ENCODE peak calls at places on chromosomes 7 and 10, in eight cellular contexts. P, S, C, B, L, D, W and Y are unnamed samples.

GRCh38 chr10:69124558-69125121 is 662 bp downstream of the VPS26A start:
- DNase-seq in P (peak), S (peak), C (peak), B (peak), L (peak), D (peak), W (peak), Y (peak)

GRCh38 chr10:19209319-19209718 is 160.7 kb downstream of the MALRD1 start:
- DNase-seq in P (no peak), S (no peak), C (no peak), B (no peak), L (no peak), D (no peak), W (no peak), Y (no peak)

GRCh38 chr10:69180525-69181204 is 631 bp downstream of the SUPV3L1 start:
- DNase-seq in P (no peak), S (peak), C (no peak), B (peak), L (peak), D (no peak), W (peak), Y (no peak)

GRCh38 chr7:23247602-23248335 is 1.2 kb downstream of the GPNMB start:
- DNase-seq in P (no peak), S (no peak), C (peak), B (no peak), L (no peak), D (no peak), W (peak), Y (no peak)

GRCh38 chr7:100021297-100021696 is 5.9 kb downstream of the ZKSCAN1 start:
- DNase-seq in P (no peak), S (no peak), C (no peak), B (no peak), L (peak), D (no peak), W (no peak), Y (no peak)

GRCh38 chr10:27390681-27391080 is 113.4 kb upstream of the RAB18 start:
- DNase-seq in P (no peak), S (no peak), C (no peak), B (no peak), L (peak), D (no peak), W (no peak), Y (no peak)

GRCh38 chr10:58424176-58424575 is 39.0 kb downstream of the TFAM start:
- DNase-seq in P (no peak), S (no peak), C (no peak), B (no peak), L (no peak), D (no peak), W (no peak), Y (no peak)

GRCh38 chr10:79267449-79267848 is 79.8 kb upstream of the PPIF start:
- DNase-seq in P (no peak), S (no peak), C (no peak), B (no peak), L (no peak), D (no peak), W (no peak), Y (no peak)

GRCh38 chr10:60958892-60959601 is 15.1 kb upstream of the RHOBTB1 start:
- DNase-seq in P (no peak), S (no peak), C (no peak), B (no peak), L (no peak), D (no peak), W (no peak), Y (no peak)

GRCh38 chr10:100520811-100521210 is 1.1 kb upstream of the SEC31B start:
- DNase-seq in P (no peak), S (no peak), C (no peak), B (no peak), L (peak), D (no peak), W (no peak), Y (no peak)

GRCh38 chr10:121609426-121610380 is 11.5 kb upstream of the FGFR2 start:
- DNase-seq in P (no peak), S (no peak), C (no peak), B (no peak), L (no peak), D (no peak), W (no peak), Y (no peak)

GRCh38 chr10:24495666-24496065 is 228.0 kb downstream of the ARHGAP21 start:
- DNase-seq in P (no peak), S (no peak), C (no peak), B (no peak), L (no peak), D (no peak), W (no peak), Y (no peak)

GRCh38 chr7:134485202-134485601 is 26.3 kb upstream of the AKR1B1 start:
- DNase-seq in P (no peak), S (no peak), C (no peak), B (no peak), L (no peak), D (no peak), W (no peak), Y (no peak)

GRCh38 chr10:62036186-62037081 is 134.9 kb downstream of the ARID5B start:
- DNase-seq in P (no peak), S (no peak), C (no peak), B (no peak), L (no peak), D (no peak), W (peak), Y (no peak)

GRCh38 chr7:101947899-101948298 is 130.5 kb downstream of the CUX1 start:
- DNase-seq in P (no peak), S (no peak), C (peak), B (no peak), L (no peak), D (no peak), W (peak), Y (no peak)

GRCh38 chr7:31145339-31145738 is 93.2 kb downstream of the ADCYAP1R1 start:
- DNase-seq in P (no peak), S (no peak), C (no peak), B (no peak), L (no peak), D (no peak), W (peak), Y (no peak)

GRCh38 chr7:124959676-124960075 is 30.1 kb upstream of the POT1 start:
- DNase-seq in P (no peak), S (no peak), C (no peak), B (no peak), L (peak), D (no peak), W (no peak), Y (no peak)

GRCh38 chr7:101804087-101804631 is 13.3 kb upstream of the CUX1 start:
- DNase-seq in P (no peak), S (no peak), C (no peak), B (no peak), L (peak), D (peak), W (peak), Y (no peak)

GRCh38 chr10:77442790-77443189 is 194.8 kb downstream of the KCNMA1 start:
- DNase-seq in P (no peak), S (no peak), C (no peak), B (no peak), L (no peak), D (no peak), W (no peak), Y (no peak)

GRCh38 chr7:116984917-116985316 is 31.6 kb downstream of the ST7 start:
- DNase-seq in P (no peak), S (no peak), C (no peak), B (no peak), L (no peak), D (peak), W (peak), Y (no peak)

GRCh38 chr7:100837099-100837836 is 9.9 kb upstream of the EPHB4 start:
- DNase-seq in P (peak), S (peak), C (peak), B (peak), L (peak), D (peak), W (peak), Y (peak)

GRCh38 chr7:70530191-70530590 is 601.8 kb upstream of the GALNT17 start:
- DNase-seq in P (no peak), S (no peak), C (no peak), B (no peak), L (no peak), D (no peak), W (no peak), Y (no peak)

GRCh38 chr10:78416031-78416800 is 382.6 kb downstream of the RPS24 start:
- DNase-seq in P (no peak), S (no peak), C (no peak), B (no peak), L (peak), D (no peak), W (no peak), Y (no peak)

GRCh38 chr7:30799206-30799975 is 28.2 kb downstream of the MINDY4 start:
- DNase-seq in P (peak), S (no peak), C (peak), B (no peak), L (peak), D (no peak), W (no peak), Y (no peak)

GRCh38 chr10:110576220-110576619 is 8.7 kb downstream of the SMC3 start:
- DNase-seq in P (no peak), S (no peak), C (no peak), B (no peak), L (peak), D (no peak), W (no peak), Y (no peak)

GRCh38 chr7:7051221-7051877 is 131.0 kb upstream of the C1GALT1 start:
- DNase-seq in P (no peak), S (no peak), C (no peak), B (no peak), L (no peak), D (no peak), W (no peak), Y (no peak)

GRCh38 chr7:76329479-76329878 is 27.0 kb downstream of the HSPB1 start:
- DNase-seq in P (no peak), S (no peak), C (no peak), B (no peak), L (no peak), D (no peak), W (no peak), Y (no peak)

GRCh38 chr7:76328390-76328789 is 25.9 kb downstream of the HSPB1 start:
- DNase-seq in P (no peak), S (peak), C (no peak), B (no peak), L (no peak), D (no peak), W (no peak), Y (no peak)

GRCh38 chr7:76330245-76330644 is 27.8 kb downstream of the HSPB1 start:
- DNase-seq in P (no peak), S (no peak), C (no peak), B (no peak), L (no peak), D (no peak), W (no peak), Y (no peak)

GRCh38 chr7:76332073-76332472 is 26.7 kb downstream of the YWHAG start:
- DNase-seq in P (no peak), S (no peak), C (no peak), B (no peak), L (no peak), D (no peak), W (no peak), Y (no peak)

GRCh38 chr7:76330673-76331072 is 28.1 kb downstream of the YWHAG start:
- DNase-seq in P (no peak), S (no peak), C (no peak), B (no peak), L (no peak), D (no peak), W (peak), Y (no peak)
- H3K27ac ChIP-seq in P (no peak), S (no peak), C (no peak), B (no peak), L (no peak), D (no peak), W (peak), Y (no peak)

GRCh38 chr7:80207501-80207900 is 72.9 kb downstream of the GNAI1 start:
- DNase-seq in P (no peak), S (no peak), C (no peak), B (no peak), L (no peak), D (no peak), W (no peak), Y (no peak)

GRCh38 chr7:80210400-80210799 is 75.8 kb downstream of the GNAI1 start:
- DNase-seq in P (no peak), S (no peak), C (no peak), B (peak), L (no peak), D (no peak), W (no peak), Y (no peak)

GRCh38 chr7:80204919-80205318 is 70.3 kb downstream of the GNAI1 start:
- DNase-seq in P (no peak), S (no peak), C (no peak), B (no peak), L (no peak), D (no peak), W (no peak), Y (no peak)

GRCh38 chr7:80206763-80207162 is 72.1 kb downstream of the GNAI1 start:
- DNase-seq in P (no peak), S (no peak), C (no peak), B (no peak), L (no peak), D (no peak), W (no peak), Y (no peak)
- H3K27ac ChIP-seq in P (no peak), S (no peak), C (no peak), B (no peak), L (no peak), D (no peak), W (no peak), Y (no peak)

GRCh38 chr7:424301-424935 is 95.2 kb downstream of the PDGFA start:
- DNase-seq in P (no peak), S (no peak), C (no peak), B (no peak), L (no peak), D (no peak), W (no peak), Y (no peak)
- H3K27ac ChIP-seq in P (no peak), S (no peak), C (no peak), B (no peak), L (no peak), D (no peak), W (no peak), Y (peak)

GRCh38 chr10:73206385-73206784 is 38.5 kb downstream of the FAM149B1 start:
- DNase-seq in P (no peak), S (no peak), C (no peak), B (no peak), L (no peak), D (no peak), W (peak), Y (no peak)
- H3K27ac ChIP-seq in P (no peak), S (no peak), C (no peak), B (no peak), L (no peak), D (no peak), W (no peak), Y (no peak)

DNA sequence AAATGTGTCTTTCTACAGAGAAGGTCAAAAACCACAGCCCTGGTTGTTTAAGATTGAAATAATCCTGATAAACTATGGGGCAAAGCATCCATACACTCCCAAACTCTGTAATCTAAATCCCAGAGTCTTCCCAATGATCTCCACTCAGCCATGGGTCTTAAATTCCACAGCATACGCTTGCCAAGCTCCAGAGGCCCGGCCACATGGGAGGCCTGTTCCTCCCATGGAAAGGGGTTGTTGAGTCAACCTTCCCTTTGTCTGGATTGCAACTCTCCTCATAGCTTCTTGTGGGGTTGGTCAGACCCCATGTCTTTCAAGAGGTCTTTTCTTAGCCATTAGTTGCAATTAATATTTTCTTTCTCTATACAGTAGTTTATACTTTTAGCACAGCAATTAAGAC is 718 bp upstream of the STEAP4 start:
- DNase-seq in P (no peak), S (no peak), C (no peak), B (no peak), L (no peak), D (no peak), W (peak), Y (no peak)
- H3K27ac ChIP-seq in P (no peak), S (no peak), C (peak), B (no peak), L (no peak), D (no peak), W (no peak), Y (peak)